ENCODE peak calls at places on chromosomes 1 and 21, in five cellular contexts. O is HepG2, C is H1, X is NT2/D1, Z is GM12878. N is an unnamed sample.

GRCh38 chr1:232377494-232377770 is 252.5 kb downstream of the SIPA1L2 start:
- DNase-seq in O (peak), C (no peak), X (no peak), Z (no peak), N (no peak)

GRCh38 chr1:21514245-21514644 is 5.0 kb downstream of the ALPL start:
- DNase-seq in O (no peak), C (no peak), X (no peak), Z (peak), N (no peak)

GRCh38 chr1:100538935-100539835 is 1.2 kb downstream of the GPR88 start:
- DNase-seq in O (no peak), C (peak), X (no peak), Z (no peak), N (peak)

GRCh38 chr21:17640821-17641220 is 28.1 kb upstream of the BTG3 start:
- DNase-seq in O (peak), C (no peak), X (no peak), Z (no peak), N (no peak)

GRCh38 chr1:16980473-16981268 is at the start of gene MFAP2:
- DNase-seq in O (no peak), C (peak), X (no peak), Z (no peak), N (peak)

GRCh38 chr1:77639056-77639455 is 43.4 kb downstream of the ZZZ3 start:
- DNase-seq in O (no peak), C (no peak), X (no peak), Z (no peak), N (no peak)

GRCh38 chr21:45794040-45794439 is 150.5 kb downstream of the PCBP3 start:
- DNase-seq in O (no peak), C (no peak), X (no peak), Z (no peak), N (no peak)

GRCh38 chr1:161388639-161389038 is 21.0 kb upstream of the CFAP126 start:
- DNase-seq in O (no peak), C (no peak), X (no peak), Z (no peak), N (no peak)

GRCh38 chr1:20386682-20387081 is 96.0 kb downstream of the VWA5B1 start:
- DNase-seq in O (no peak), C (no peak), X (no peak), Z (no peak), N (no peak)

GRCh38 chr1:153963850-153964331 is 554 bp upstream of the SLC39A1 start:
- DNase-seq in O (peak), C (peak), X (peak), Z (no peak), N (no peak)

GRCh38 chr1:232990176-232990723 is 39.8 kb downstream of the NTPCR start:
- DNase-seq in O (no peak), C (no peak), X (no peak), Z (no peak), N (no peak)

GRCh38 chr1:57475366-57475765 is 51.5 kb upstream of the DAB1 start:
- DNase-seq in O (no peak), C (no peak), X (no peak), Z (no peak), N (no peak)

DNA sequence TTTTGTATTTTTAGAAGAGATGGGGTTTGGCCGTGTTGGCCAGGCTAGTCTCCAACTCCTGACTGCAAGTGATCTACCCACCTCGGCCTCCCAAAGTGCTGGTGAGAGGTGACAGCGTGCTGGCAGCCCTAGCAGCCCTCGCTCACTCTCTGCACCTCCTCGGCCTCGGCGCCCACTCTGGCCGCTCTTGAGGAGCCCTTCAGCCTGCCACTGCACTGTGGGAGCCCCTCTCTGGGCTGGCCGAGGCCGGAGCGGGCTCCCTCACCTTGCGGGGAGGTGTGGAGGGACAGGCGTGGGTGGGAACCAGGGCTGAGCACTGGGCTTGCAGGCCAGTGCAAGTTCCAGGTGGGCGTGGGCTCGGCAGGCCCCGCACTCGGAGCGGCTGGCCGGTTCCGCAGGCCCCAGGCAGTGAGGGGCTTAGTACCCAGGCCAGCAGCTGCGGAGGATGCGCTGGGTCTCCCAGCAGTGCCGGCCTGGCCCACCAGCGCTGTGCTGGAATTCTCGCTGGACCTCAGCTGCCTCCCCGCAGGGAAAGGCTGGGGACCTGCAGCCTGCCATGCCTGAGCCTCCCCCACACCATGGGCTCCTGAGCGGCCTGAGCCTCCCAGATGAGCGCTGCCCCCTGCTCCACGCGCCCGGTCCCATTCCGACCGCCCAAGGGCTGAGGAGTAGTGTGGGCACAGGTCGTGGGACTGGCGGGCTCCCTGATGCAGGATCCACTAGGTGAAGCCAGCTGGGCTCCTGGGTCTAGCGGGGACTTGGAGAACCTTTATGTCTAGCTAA is 3.4 kb upstream of the LBR start:
- DNase-seq in O (no peak), C (no peak), X (no peak), Z (no peak), N (no peak)
- TF ChIP-seq SUZ12 in O (no peak), C (no peak), X (no peak), Z (no peak), N (no peak)

GRCh38 chr1:245718123-245718522 is 563.3 kb downstream of the KIF26B start:
- DNase-seq in O (no peak), C (no peak), X (no peak), Z (no peak), N (no peak)
- TF ChIP-seq SUZ12 in O (no peak), C (no peak), X (no peak), Z (no peak), N (no peak)

DNA sequence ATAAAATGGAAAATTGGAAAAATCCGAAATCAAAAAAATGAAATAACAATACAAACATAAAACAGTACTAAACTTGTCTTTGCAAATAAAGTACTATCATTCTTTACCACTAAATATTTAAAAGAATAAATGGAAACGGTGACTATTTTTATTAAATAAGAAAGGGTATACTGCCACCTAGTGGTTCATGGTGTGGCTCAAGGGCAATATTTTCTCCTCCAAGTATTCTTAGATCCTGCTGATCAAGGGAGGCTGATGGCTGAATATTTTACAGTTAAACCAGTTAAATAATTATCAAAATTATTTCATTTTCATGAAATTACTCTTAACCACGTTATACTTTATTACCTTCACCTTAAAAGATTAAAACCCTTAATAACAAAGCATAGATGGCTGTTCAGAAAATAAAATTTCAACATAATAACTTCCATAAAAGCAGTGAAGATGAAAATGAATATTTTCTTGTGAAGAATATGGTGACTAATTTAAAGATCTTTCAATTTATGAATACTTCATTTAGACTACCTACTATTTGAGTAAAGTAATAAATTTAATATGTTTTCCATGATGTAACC is 1793.9 kb downstream of the NCAM2 start:
- DNase-seq in O (peak), C (no peak), X (peak), Z (no peak), N (peak)
- TF ChIP-seq SUZ12 in O (no peak), C (no peak), X (no peak), Z (no peak), N (no peak)

GRCh38 chr1:19074902-19075721 is 118.6 kb upstream of the IFFO2 start:
- DNase-seq in O (no peak), C (no peak), X (no peak), Z (no peak), N (no peak)
- TF ChIP-seq SUZ12 in O (no peak), C (no peak), X (no peak), Z (no peak), N (no peak)

GRCh38 chr21:38487906-38488639 is 10.2 kb downstream of the ERG start:
- DNase-seq in O (no peak), C (no peak), X (no peak), Z (no peak), N (no peak)
- TF ChIP-seq SUZ12 in O (no peak), C (no peak), X (no peak), Z (no peak), N (no peak)

GRCh38 chr1:88003255-88003654 is 674.6 kb downstream of the LMO4 start:
- DNase-seq in O (no peak), C (no peak), X (no peak), Z (no peak), N (no peak)
- TF ChIP-seq SUZ12 in O (no peak), C (no peak), X (no peak), Z (no peak), N (no peak)

N was measured in HEK293T.